ENCODE peak calls at places on chromosome 3, in ten cellular contexts. One of them, this sample, is unnamed. For H3K9me2, the result is how much of the 10 kb centered on the place peaks cover.

GRCh38 chr3:109683746-109684145 is 346.4 kb upstream of the DPPA4 start:
- DNase-seq in GM23338: no peak
- DNase-seq in OCI-LY7: no peak
- DNase-seq in PC-9: no peak
- DNase-seq in PC-3: peak
- DNase-seq in hepatocyte: no peak
- DNase-seq in GM23248: peak
- DNase-seq in SK-N-SH: no peak
- DNase-seq in HCT116: no peak
- DNase-seq in MM.1S: no peak
- DNase-seq in this sample: no peak

GRCh38 chr3:10816019-10816862 is at the start of gene SLC6A11:
- DNase-seq in PC-9: no peak
- DNase-seq in hepatocyte: peak
- DNase-seq in HCT116: no peak
- DNase-seq in GM23248: peak
- DNase-seq in GM23338: peak
- DNase-seq in SK-N-SH: peak
- DNase-seq in OCI-LY7: no peak
- DNase-seq in MM.1S: no peak
- DNase-seq in PC-3: peak
- DNase-seq in this sample: no peak

GRCh38 chr3:110623571-110623970 is 448.0 kb upstream of the NECTIN3 start:
- DNase-seq in PC-9: no peak
- DNase-seq in MM.1S: peak
- DNase-seq in HCT116: no peak
- DNase-seq in SK-N-SH: no peak
- DNase-seq in OCI-LY7: no peak
- DNase-seq in hepatocyte: no peak
- DNase-seq in GM23338: no peak
- DNase-seq in GM23248: peak
- DNase-seq in PC-3: peak
- DNase-seq in this sample: no peak

GRCh38 chr3:16174976-16175901 is 759 bp downstream of the GALNT15 start:
- DNase-seq in MM.1S: no peak
- DNase-seq in PC-3: no peak
- DNase-seq in PC-9: no peak
- DNase-seq in OCI-LY7: no peak
- DNase-seq in GM23338: peak
- DNase-seq in GM23248: peak
- DNase-seq in HCT116: no peak
- DNase-seq in hepatocyte: no peak
- DNase-seq in SK-N-SH: no peak
- DNase-seq in this sample: no peak

GRCh38 chr3:123090700-123091585 is 24.1 kb downstream of the PDIA5 start:
- DNase-seq in HCT116: no peak
- DNase-seq in PC-9: no peak
- DNase-seq in OCI-LY7: no peak
- DNase-seq in SK-N-SH: no peak
- DNase-seq in MM.1S: no peak
- DNase-seq in GM23248: no peak
- DNase-seq in hepatocyte: no peak
- DNase-seq in PC-3: no peak
- DNase-seq in GM23338: no peak
- DNase-seq in this sample: no peak

GRCh38 chr3:134381048-134381447 is 6.8 kb upstream of the AMOTL2 start:
- DNase-seq in OCI-LY7: no peak
- DNase-seq in GM23248: peak
- DNase-seq in PC-9: no peak
- DNase-seq in PC-3: no peak
- DNase-seq in GM23338: no peak
- DNase-seq in HCT116: no peak
- DNase-seq in hepatocyte: no peak
- DNase-seq in MM.1S: no peak
- DNase-seq in SK-N-SH: no peak
- DNase-seq in this sample: no peak

GRCh38 chr3:119294402-119294888 is 262 bp downstream of the ARHGAP31 start:
- DNase-seq in GM23248: peak
- DNase-seq in GM23338: no peak
- DNase-seq in PC-3: no peak
- DNase-seq in hepatocyte: peak
- DNase-seq in HCT116: no peak
- DNase-seq in SK-N-SH: no peak
- DNase-seq in MM.1S: peak
- DNase-seq in PC-9: peak
- DNase-seq in OCI-LY7: peak
- DNase-seq in this sample: peak

GRCh38 chr3:161224786-161225185 is 3.7 kb downstream of the NMD3 start:
- DNase-seq in GM23248: no peak
- DNase-seq in PC-9: no peak
- DNase-seq in hepatocyte: no peak
- DNase-seq in GM23338: no peak
- DNase-seq in MM.1S: no peak
- DNase-seq in HCT116: no peak
- DNase-seq in OCI-LY7: no peak
- DNase-seq in SK-N-SH: no peak
- DNase-seq in PC-3: no peak
- DNase-seq in this sample: no peak

DNA sequence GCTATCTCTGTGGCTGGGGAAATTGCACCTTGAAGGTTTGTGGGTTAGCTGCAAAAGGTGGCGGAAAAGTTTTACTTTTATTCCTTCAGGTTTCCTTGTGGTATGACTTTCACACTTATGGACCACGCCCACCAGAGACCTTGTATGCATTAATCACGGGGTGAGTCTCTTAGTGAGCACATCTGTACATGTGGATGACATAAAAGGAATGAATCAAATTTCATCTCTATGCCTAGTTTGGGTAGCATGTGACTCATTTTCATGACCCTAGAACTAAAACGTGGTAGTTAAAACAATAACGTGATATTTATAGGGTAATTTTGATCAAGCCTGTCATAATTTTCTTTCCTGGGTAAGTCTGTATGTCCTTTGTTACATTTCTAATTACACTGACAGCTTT is 141.7 kb downstream of the PDCD6IP start:
- DNase-seq in GM23338: no peak
- DNase-seq in OCI-LY7: no peak
- DNase-seq in MM.1S: no peak
- DNase-seq in SK-N-SH: no peak
- DNase-seq in PC-9: no peak
- DNase-seq in hepatocyte: no peak
- DNase-seq in HCT116: no peak
- DNase-seq in PC-3: peak
- DNase-seq in GM23248: peak
- DNase-seq in this sample: no peak
- H3K9me2 ChIP-seq in GM23338: under half
- H3K9me2 ChIP-seq in OCI-LY7: under half
- H3K9me2 ChIP-seq in MM.1S: under half
- H3K9me2 ChIP-seq in SK-N-SH: under half
- H3K9me2 ChIP-seq in PC-9: under half
- H3K9me2 ChIP-seq in hepatocyte: under half
- H3K9me2 ChIP-seq in HCT116: under half
- H3K9me2 ChIP-seq in PC-3: under half
- H3K9me2 ChIP-seq in GM23248: under half
- H3K9me2 ChIP-seq in this sample: under half

DNA sequence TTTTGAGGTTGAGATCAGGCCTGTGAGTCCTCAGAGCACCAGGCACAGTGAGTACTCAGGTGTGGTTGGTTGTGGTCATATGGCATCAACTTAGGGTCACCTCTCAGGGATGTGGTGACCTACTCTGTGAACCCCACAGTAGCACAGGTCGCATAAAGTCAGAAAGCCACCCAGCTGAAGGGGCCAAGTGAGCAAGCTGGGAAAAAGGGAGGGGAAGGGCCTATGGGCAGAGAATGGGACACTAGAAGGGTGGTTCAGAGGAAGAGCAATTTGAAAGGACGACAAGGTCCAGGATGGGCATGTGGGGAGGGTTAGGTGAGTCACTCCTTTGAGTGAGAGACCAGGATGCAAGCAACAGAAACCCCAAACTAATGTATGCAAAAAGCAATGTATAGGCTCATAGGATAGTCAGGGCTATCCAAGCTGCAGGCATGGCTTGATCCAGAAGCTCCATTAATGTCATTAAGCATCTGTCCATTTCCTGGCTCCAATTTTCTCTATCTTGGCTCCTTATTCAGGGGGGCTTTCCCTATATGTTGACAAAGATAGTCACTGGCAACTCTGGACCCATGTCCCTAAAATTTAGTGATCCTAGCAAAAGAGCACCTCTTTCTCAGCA is 33.5 kb downstream of the HMCES start:
- DNase-seq in GM23338: no peak
- DNase-seq in hepatocyte: no peak
- DNase-seq in SK-N-SH: no peak
- DNase-seq in OCI-LY7: no peak
- DNase-seq in GM23248: no peak
- DNase-seq in PC-3: no peak
- DNase-seq in PC-9: no peak
- DNase-seq in MM.1S: peak
- DNase-seq in HCT116: no peak
- DNase-seq in this sample: no peak
- H3K27ac ChIP-seq in GM23338: no peak
- H3K27ac ChIP-seq in hepatocyte: no peak
- H3K27ac ChIP-seq in SK-N-SH: no peak
- H3K27ac ChIP-seq in OCI-LY7: peak
- H3K27ac ChIP-seq in GM23248: no peak
- H3K27ac ChIP-seq in PC-3: no peak
- H3K27ac ChIP-seq in PC-9: no peak
- H3K27ac ChIP-seq in MM.1S: peak
- H3K27ac ChIP-seq in HCT116: no peak
- H3K27ac ChIP-seq in this sample: peak

GRCh38 chr3:57923101-57923500 is 85.1 kb upstream of the FLNB start:
- DNase-seq in OCI-LY7: no peak
- DNase-seq in PC-9: no peak
- DNase-seq in GM23338: no peak
- DNase-seq in GM23248: no peak
- DNase-seq in MM.1S: no peak
- DNase-seq in HCT116: no peak
- DNase-seq in SK-N-SH: no peak
- DNase-seq in PC-3: no peak
- DNase-seq in hepatocyte: no peak
- DNase-seq in this sample: no peak

GRCh38 chr3:57918123-57918837 is 89.9 kb upstream of the FLNB start:
- DNase-seq in OCI-LY7: no peak
- DNase-seq in HCT116: no peak
- DNase-seq in SK-N-SH: no peak
- DNase-seq in PC-3: peak
- DNase-seq in GM23248: peak
- DNase-seq in hepatocyte: no peak
- DNase-seq in MM.1S: no peak
- DNase-seq in GM23338: no peak
- DNase-seq in PC-9: no peak
- DNase-seq in this sample: no peak

GRCh38 chr3:57919987-57920386 is 88.2 kb upstream of the FLNB start:
- DNase-seq in PC-3: peak
- DNase-seq in hepatocyte: no peak
- DNase-seq in PC-9: no peak
- DNase-seq in GM23338: no peak
- DNase-seq in HCT116: no peak
- DNase-seq in GM23248: no peak
- DNase-seq in MM.1S: no peak
- DNase-seq in OCI-LY7: no peak
- DNase-seq in SK-N-SH: no peak
- DNase-seq in this sample: peak

DNA sequence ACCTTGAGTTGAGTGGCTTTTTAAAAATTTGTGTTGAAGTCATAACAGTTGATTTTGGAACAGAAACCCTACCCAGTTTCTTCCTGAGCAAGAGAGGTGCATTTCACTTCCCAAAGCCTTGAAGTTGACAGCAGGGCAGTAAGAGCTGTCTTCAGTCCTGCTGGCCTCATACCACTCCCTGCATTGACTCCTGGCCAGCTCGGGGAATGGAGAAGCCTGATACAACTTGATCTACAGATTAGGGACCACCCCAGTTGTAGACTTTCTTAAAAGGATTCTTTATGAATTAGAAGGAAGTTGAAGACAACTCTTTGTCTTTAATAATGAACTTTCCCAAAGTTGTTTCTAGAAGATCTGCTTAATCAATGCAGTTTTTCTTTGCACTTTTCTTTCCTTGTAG is 90.6 kb upstream of the FLNB start:
- DNase-seq in hepatocyte: no peak
- DNase-seq in OCI-LY7: no peak
- DNase-seq in SK-N-SH: no peak
- DNase-seq in PC-3: no peak
- DNase-seq in HCT116: no peak
- DNase-seq in MM.1S: no peak
- DNase-seq in GM23338: no peak
- DNase-seq in GM23248: peak
- DNase-seq in PC-9: no peak
- DNase-seq in this sample: no peak
- H3K9me2 ChIP-seq in hepatocyte: under half
- H3K9me2 ChIP-seq in OCI-LY7: under half
- H3K9me2 ChIP-seq in SK-N-SH: under half
- H3K9me2 ChIP-seq in PC-3: under half
- H3K9me2 ChIP-seq in HCT116: under half
- H3K9me2 ChIP-seq in MM.1S: under half
- H3K9me2 ChIP-seq in GM23338: under half
- H3K9me2 ChIP-seq in GM23248: under half
- H3K9me2 ChIP-seq in PC-9: under half
- H3K9me2 ChIP-seq in this sample: under half

GRCh38 chr3:65526656-65527055 is 512.1 kb downstream of the MAGI1 start:
- DNase-seq in OCI-LY7: no peak
- DNase-seq in GM23248: no peak
- DNase-seq in hepatocyte: no peak
- DNase-seq in HCT116: no peak
- DNase-seq in PC-3: no peak
- DNase-seq in PC-9: no peak
- DNase-seq in MM.1S: no peak
- DNase-seq in SK-N-SH: no peak
- DNase-seq in GM23338: no peak
- DNase-seq in this sample: no peak
- H3K27ac ChIP-seq in OCI-LY7: no peak
- H3K27ac ChIP-seq in GM23248: no peak
- H3K27ac ChIP-seq in hepatocyte: no peak
- H3K27ac ChIP-seq in HCT116: no peak
- H3K27ac ChIP-seq in PC-3: no peak
- H3K27ac ChIP-seq in PC-9: no peak
- H3K27ac ChIP-seq in MM.1S: no peak
- H3K27ac ChIP-seq in SK-N-SH: no peak
- H3K27ac ChIP-seq in GM23338: no peak
- H3K27ac ChIP-seq in this sample: no peak

GRCh38 chr3:98095870-98096269 is 8.9 kb downstream of the OR5AC2 start:
- DNase-seq in PC-3: peak
- DNase-seq in hepatocyte: peak
- DNase-seq in PC-9: peak
- DNase-seq in GM23338: no peak
- DNase-seq in GM23248: no peak
- DNase-seq in OCI-LY7: no peak
- DNase-seq in HCT116: no peak
- DNase-seq in MM.1S: no peak
- DNase-seq in SK-N-SH: no peak
- DNase-seq in this sample: no peak
- H3K9me2 ChIP-seq in PC-3: under half
- H3K9me2 ChIP-seq in hepatocyte: under half
- H3K9me2 ChIP-seq in PC-9: under half
- H3K9me2 ChIP-seq in GM23338: under half
- H3K9me2 ChIP-seq in GM23248: under half
- H3K9me2 ChIP-seq in OCI-LY7: under half
- H3K9me2 ChIP-seq in HCT116: under half
- H3K9me2 ChIP-seq in MM.1S: under half
- H3K9me2 ChIP-seq in SK-N-SH: under half
- H3K9me2 ChIP-seq in this sample: under half

This sample was measured in Karpas-422.